ENCODE peak calls at places on chromosome 18, in seven cellular contexts. T is A549, H is suprapubic skin, L is H54, B is adrenal gland, A is GM12892, Z is sigmoid colon. E is an unnamed sample.

GRCh38 chr18:3246636-3247242 is 862 bp upstream of the MYL12A start:
- DNase-seq in T (no peak), H (no peak), L (no peak), B (peak), A (no peak), Z (peak), E (peak)

GRCh38 chr18:14074187-14074586 is 58.0 kb downstream of the ZNF519 start:
- DNase-seq in T (peak), H (no peak), L (no peak), B (no peak), A (no peak), Z (no peak), E (no peak)

GRCh38 chr18:80157708-80158343 is 48.8 kb downstream of the ADNP2 start:
- DNase-seq in T (peak), H (peak), L (no peak), B (peak), A (no peak), Z (peak), E (peak)

GRCh38 chr18:49812321-49813070 is 837 bp downstream of the ACAA2 start:
- DNase-seq in T (no peak), H (no peak), L (no peak), B (no peak), A (no peak), Z (no peak), E (no peak)

GRCh38 chr18:59517446-59518171 is 158.5 kb upstream of the LMAN1 start:
- DNase-seq in T (no peak), H (no peak), L (no peak), B (no peak), A (no peak), Z (no peak), E (no peak)

GRCh38 chr18:9449580-9449979 is 25.7 kb upstream of the RALBP1 start:
- DNase-seq in T (no peak), H (no peak), L (no peak), B (no peak), A (no peak), Z (no peak), E (no peak)

GRCh38 chr18:10453261-10453884 is 1.1 kb upstream of the APCDD1 start:
- DNase-seq in T (no peak), H (no peak), L (no peak), B (no peak), A (no peak), Z (no peak), E (no peak)

GRCh38 chr18:33269223-33269622 is 171.3 kb downstream of the CCDC178 start:
- DNase-seq in T (no peak), H (no peak), L (no peak), B (no peak), A (no peak), Z (no peak), E (no peak)

GRCh38 chr18:49510393-49511115 is 23.5 kb upstream of the C18orf32 start:
- DNase-seq in T (peak), H (no peak), L (peak), B (peak), A (peak), Z (no peak), E (no peak)

GRCh38 chr18:49697757-49698595 is 115.4 kb downstream of the ACAA2 start:
- DNase-seq in T (no peak), H (no peak), L (peak), B (no peak), A (no peak), Z (no peak), E (no peak)

GRCh38 chr18:39627936-39628335 is 2062.3 kb upstream of the CELF4 start:
- DNase-seq in T (no peak), H (no peak), L (no peak), B (no peak), A (no peak), Z (no peak), E (no peak)

GRCh38 chr18:48486762-48487161 is 52.1 kb upstream of the CTIF start:
- DNase-seq in T (peak), H (no peak), L (no peak), B (no peak), A (no peak), Z (no peak), E (no peak)

GRCh38 chr18:35578481-35578880 is 3.1 kb upstream of the GALNT1 start:
- DNase-seq in T (no peak), H (no peak), L (no peak), B (no peak), A (no peak), Z (no peak), E (no peak)

GRCh38 chr18:35582310-35582682 is 756 bp downstream of the GALNT1 start:
- DNase-seq in T (no peak), H (no peak), L (no peak), B (no peak), A (no peak), Z (no peak), E (no peak)

GRCh38 chr18:35582899-35583558 is 1.5 kb downstream of the GALNT1 start:
- DNase-seq in T (no peak), H (no peak), L (no peak), B (no peak), A (no peak), Z (no peak), E (no peak)

GRCh38 chr18:35581555-35582309 is at the start of gene GALNT1:
- DNase-seq in T (no peak), H (no peak), L (peak), B (no peak), A (no peak), Z (no peak), E (peak)

DNA sequence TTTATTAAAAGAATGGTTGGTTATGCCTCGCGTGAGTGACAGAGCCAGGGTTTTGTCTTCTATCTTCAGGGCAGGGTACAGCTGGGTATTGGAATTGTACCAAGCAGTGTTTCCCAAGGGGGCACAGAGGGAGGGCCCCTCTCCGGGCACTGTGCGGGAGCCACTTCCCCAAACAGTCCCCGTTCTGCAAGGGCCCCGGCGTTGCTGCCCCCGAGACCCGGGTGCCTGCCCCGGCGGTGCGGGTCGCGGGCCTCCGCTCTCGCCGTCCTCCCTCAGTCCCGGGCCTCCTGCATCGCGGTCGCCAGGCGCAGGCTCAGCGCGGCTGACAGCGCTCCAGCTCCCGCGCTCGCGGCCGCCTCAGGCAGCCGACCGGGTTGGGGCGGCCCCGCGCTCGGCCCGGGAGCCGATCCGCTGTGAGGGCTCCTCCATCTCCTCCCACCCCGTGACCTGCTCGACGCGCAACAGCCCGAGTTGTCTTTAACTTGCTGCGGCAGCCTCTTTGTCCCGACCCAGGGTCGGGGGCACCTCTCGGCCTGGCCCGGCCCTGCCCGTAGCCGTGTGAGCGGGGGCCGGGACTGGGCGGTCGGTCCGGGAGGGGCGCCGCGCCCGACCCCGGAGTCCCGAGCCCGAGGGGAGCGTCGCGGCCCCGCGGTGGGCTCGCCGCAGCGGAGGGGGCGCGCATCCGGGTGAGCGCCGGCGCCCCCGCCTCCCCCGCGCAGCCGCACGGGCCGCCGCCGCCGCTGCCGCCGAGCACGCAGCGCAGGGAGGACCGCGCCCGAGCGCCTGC is 599 bp upstream of the GALNT1 start:
- DNase-seq in T (peak), H (peak), L (peak), B (peak), A (peak), Z (peak), E (peak)
- TF ChIP-seq POLR2A in T (no peak), H (no peak), L (peak), B (peak), A (peak), Z (no peak), E (peak)

GRCh38 chr18:76495435-76496199 is 575 bp upstream of the ZNF516 start:
- DNase-seq in T (peak), H (no peak), L (no peak), B (peak), A (no peak), Z (peak), E (peak)
- TF ChIP-seq POLR2A in T (no peak), H (no peak), L (no peak), B (peak), A (no peak), Z (peak), E (peak)

DNA sequence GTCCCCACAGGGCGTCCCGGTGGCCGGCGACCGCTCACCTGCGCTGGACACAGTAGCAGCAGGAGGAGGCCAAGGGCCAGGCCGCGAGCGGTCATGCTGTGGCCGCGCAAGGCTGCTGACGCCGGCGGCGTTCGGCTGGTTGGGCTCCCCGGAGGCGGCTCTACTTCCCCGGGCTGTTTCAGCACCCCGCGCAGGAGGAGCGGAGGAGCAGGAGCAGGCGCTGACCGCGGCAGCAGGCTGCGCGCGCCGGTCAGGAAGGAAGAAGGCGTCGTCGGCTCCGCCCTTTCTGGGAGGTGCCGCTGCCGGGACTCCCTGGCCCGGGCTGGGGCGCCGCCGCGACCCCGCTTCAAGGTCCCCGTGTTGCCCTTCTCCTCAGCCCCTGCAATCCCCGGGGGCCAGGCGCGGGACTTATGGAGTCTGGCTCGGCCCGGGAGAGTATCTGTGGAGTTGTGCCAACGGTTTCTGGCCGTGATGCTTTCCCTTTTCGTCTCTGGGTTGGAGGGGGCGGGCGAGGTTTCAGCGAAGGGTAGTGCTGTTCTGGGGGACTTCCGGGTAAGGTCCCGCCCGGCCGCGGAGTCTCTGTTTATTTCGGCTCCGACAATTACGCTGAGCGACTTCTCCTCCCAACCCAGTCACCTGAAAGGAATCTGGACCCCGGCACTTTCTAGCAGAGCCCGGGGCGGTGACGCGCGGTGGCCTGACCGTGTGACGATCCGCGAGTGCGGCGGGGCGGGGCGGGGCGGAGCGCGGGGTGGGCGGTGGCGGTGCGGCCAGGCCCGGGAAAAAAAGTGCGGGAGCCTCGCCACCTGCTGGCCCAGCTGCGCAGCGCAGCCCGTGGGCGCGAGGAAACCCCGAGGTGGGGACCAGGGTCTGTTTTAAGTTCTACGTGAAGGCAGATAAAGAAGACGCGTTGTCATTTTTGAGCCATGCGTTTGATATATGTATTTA is at the start of gene NPC1:
- DNase-seq in T (peak), H (peak), L (peak), B (peak), A (peak), Z (peak), E (peak)
- TF ChIP-seq POLR2A in T (peak), H (peak), L (peak), B (peak), A (peak), Z (peak), E (peak)

GRCh38 chr18:62186656-62187542 is at the start of the genes PIGN and RELCH:
- DNase-seq in T (peak), H (peak), L (peak), B (peak), A (peak), Z (peak), E (peak)
- TF ChIP-seq POLR2A in T (peak), H (peak), L (peak), B (peak), A (peak), Z (peak), E (peak)

GRCh38 chr18:46173393-46174316 is 69.5 kb downstream of the HAUS1 start:
- DNase-seq in T (peak), H (peak), L (peak), B (peak), A (peak), Z (peak), E (peak)
- TF ChIP-seq POLR2A in T (peak), H (no peak), L (peak), B (peak), A (peak), Z (no peak), E (no peak)

GRCh38 chr18:711330-711692 is 1.1 kb downstream of the ENOSF1 start:
- DNase-seq in T (peak), H (no peak), L (no peak), B (no peak), A (no peak), Z (no peak), E (no peak)
- TF ChIP-seq POLR2A in T (no peak), H (no peak), L (no peak), B (no peak), A (no peak), Z (no peak), E (no peak)

DNA sequence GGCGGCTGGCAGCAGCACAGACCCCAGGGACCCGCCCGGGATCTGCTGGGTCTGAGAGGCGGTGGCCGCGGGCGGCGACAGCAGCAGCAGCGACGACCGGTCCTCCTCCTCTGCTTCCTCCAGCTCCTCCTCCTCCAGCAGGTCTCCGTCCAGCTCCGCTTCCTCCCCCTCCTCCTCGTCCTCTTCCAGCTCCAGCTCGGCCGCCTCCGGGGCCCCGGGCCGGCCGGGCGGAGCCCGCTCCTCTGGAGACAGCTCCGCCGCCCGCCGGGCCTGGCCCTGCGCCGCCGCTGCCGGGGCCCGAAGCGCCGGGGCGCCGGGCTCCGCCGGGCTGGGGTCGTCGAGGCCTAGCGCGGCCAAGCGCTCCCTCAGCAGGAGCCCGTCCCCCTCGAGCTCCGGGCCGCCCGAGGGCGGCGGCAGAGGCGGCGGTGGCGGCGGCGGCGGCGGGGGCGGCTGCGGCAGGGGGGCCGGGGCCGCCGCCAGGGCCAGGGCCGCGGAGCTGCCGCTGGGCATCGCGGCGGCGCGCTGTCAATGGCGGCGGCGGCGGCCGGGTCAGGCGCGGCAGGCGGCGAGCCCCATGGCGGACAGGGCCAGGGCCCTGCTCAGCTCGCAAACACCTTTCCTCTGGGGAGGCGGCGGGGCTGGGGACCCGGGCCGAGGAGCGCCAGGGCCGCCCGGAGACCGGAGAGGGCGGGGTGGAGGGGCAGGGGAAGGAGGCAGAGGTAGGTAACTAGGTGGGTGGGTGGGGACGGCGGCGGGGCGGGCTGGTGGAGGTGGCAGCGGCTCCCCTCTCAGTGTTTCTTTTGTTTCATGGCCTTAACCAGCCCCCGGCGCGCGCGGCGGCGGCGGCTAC is 445 bp downstream of the MEX3C start:
- DNase-seq in T (peak), H (peak), L (no peak), B (peak), A (peak), Z (peak), E (peak)
- TF ChIP-seq POLR2A in T (no peak), H (no peak), L (peak), B (peak), A (peak), Z (peak), E (peak)

GRCh38 chr18:11572201-11572600 is 37.2 kb upstream of the SLC35G4 start:
- DNase-seq in T (no peak), H (no peak), L (no peak), B (no peak), A (no peak), Z (no peak), E (no peak)
- TF ChIP-seq POLR2A in T (no peak), H (no peak), L (no peak), B (no peak), A (no peak), Z (no peak), E (no peak)

DNA sequence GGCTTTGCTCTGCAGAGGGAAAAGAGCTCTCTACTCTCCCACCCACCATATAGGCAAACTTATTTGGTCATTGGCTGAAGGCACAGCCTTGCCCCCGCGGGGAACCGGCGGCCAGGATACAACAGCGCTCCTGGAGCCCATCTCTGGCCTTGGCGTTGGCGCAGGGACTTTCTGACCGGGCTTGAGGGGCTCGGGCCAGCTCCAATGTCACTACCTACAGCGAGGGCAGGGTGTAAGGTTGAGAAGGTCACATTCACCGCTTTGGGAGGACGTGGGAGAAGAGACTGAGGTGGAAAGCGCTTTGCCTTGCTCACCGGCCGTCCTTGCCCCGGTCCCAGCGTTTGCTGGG is 2.2 kb downstream of the ONECUT2 start:
- DNase-seq in T (peak), H (no peak), L (no peak), B (no peak), A (no peak), Z (no peak), E (no peak)
- TF ChIP-seq POLR2A in T (no peak), H (no peak), L (no peak), B (no peak), A (no peak), Z (no peak), E (no peak)

E was measured in upper lobe of left lung.